ENCODE peak calls at places on chromosomes 7 and 10, in ten cellular contexts. E is Peyer's patch, N is neuronal stem cell, S is tibial nerve, D is PC-3, F is GM23248, G is BE2C, C is IMR-90, X is hepatocyte, W is uterus. M is an unnamed sample. For H3K4me1 and H3K36me3, the result is how much of the 10 kb centered on the place peaks cover.

GRCh38 chr7:127290801-127291361 is 38.1 kb upstream of the GRM8 start:
- DNase-seq in D (peak), S (no peak), W (no peak), E (no peak), X (no peak), N (no peak), C (peak), G (no peak), F (peak), M (no peak)

GRCh38 chr10:130989670-130990247 is 321.8 kb downstream of the TCERG1L start:
- DNase-seq in S (no peak), N (no peak), E (no peak), W (no peak), D (no peak), C (no peak), G (no peak), X (no peak), F (no peak), M (no peak)

GRCh38 chr7:137592232-137592896 is 248.8 kb upstream of the PTN start:
- DNase-seq in F (peak), W (peak), S (peak), C (peak), N (peak), G (peak), E (no peak), D (peak), X (peak), M (peak)

GRCh38 chr10:75042292-75042974 is 69.0 kb upstream of the SAMD8 start:
- DNase-seq in D (peak), X (no peak), E (no peak), C (peak), W (no peak), F (peak), S (no peak), G (no peak), N (no peak), M (peak)

GRCh38 chr10:28111712-28112111 is 112.8 kb upstream of the ODAD2 start:
- DNase-seq in W (no peak), S (no peak), X (no peak), F (peak), E (no peak), N (no peak), G (no peak), D (peak), C (peak), M (peak)

GRCh38 chr10:13956826-13957225 is 370.1 kb downstream of the PRPF18 start:
- DNase-seq in W (peak), C (peak), F (peak), S (peak), X (peak), E (no peak), G (no peak), N (no peak), D (no peak), M (no peak)

GRCh38 chr10:113024930-113025329 is 74.9 kb downstream of the TCF7L2 start:
- DNase-seq in X (no peak), G (no peak), N (no peak), E (no peak), W (no peak), F (no peak), D (no peak), S (no peak), C (no peak), M (no peak)

GRCh38 chr7:148334959-148335577 is 255.5 kb upstream of the C7orf33 start:
- DNase-seq in E (no peak), D (peak), W (no peak), X (peak), F (no peak), C (no peak), S (no peak), N (peak), G (no peak), M (peak)

GRCh38 chr10:70461397-70462348 is 16.9 kb upstream of the PALD1 start:
- DNase-seq in G (peak), C (peak), S (peak), N (peak), X (peak), E (peak), F (peak), D (peak), W (peak), M (peak)

GRCh38 chr10:30366351-30366750 is 17.3 kb upstream of the MTPAP start:
- DNase-seq in S (no peak), G (no peak), D (no peak), F (no peak), W (no peak), C (no peak), E (no peak), N (no peak), X (no peak), M (no peak)

GRCh38 chr7:46032936-46033335 is 111.9 kb upstream of the IGFBP3 start:
- DNase-seq in C (peak), E (no peak), N (no peak), G (no peak), W (no peak), F (peak), X (no peak), S (no peak), D (peak), M (peak)

GRCh38 chr7:47295606-47296005 is 286.3 kb downstream of the TNS3 start:
- DNase-seq in C (no peak), S (no peak), N (no peak), E (no peak), F (no peak), W (no peak), X (no peak), D (no peak), G (no peak), M (no peak)

GRCh38 chr7:77587276-77587675 is 50.2 kb downstream of the PTPN12 start:
- DNase-seq in S (no peak), X (no peak), E (no peak), G (no peak), F (no peak), D (no peak), N (no peak), W (no peak), C (no peak), M (no peak)

GRCh38 chr10:45585131-45585530 is 87.4 kb downstream of the ZFAND4 start:
- DNase-seq in G (no peak), D (no peak), S (no peak), X (no peak), C (no peak), E (no peak), N (no peak), W (no peak), F (no peak), M (no peak)

GRCh38 chr7:158549176-158549833 is 38.3 kb downstream of the PTPRN2 start:
- DNase-seq in S (peak), X (no peak), C (no peak), F (peak), N (no peak), G (peak), D (no peak), W (peak), E (no peak), M (no peak)

GRCh38 chr10:8050561-8051108 is 3.9 kb upstream of the GATA3 start:
- DNase-seq in E (peak), S (no peak), C (peak), X (peak), G (no peak), F (peak), N (peak), W (no peak), D (peak), M (peak)

GRCh38 chr10:16712883-16713282 is 104.3 kb downstream of the RSU1 start:
- DNase-seq in C (no peak), F (no peak), W (no peak), E (no peak), N (no peak), X (no peak), S (no peak), D (no peak), G (no peak), M (no peak)

GRCh38 chr10:71294856-71295255 is 24.2 kb upstream of the SLC29A3 start:
- DNase-seq in C (no peak), G (no peak), W (no peak), F (no peak), S (no peak), X (no peak), N (no peak), D (no peak), E (no peak), M (no peak)

GRCh38 chr10:74328388-74328787 is 177.4 kb downstream of the ADK start:
- DNase-seq in N (no peak), G (no peak), C (no peak), W (no peak), S (no peak), D (no peak), F (no peak), E (no peak), X (no peak), M (no peak)

GRCh38 chr7:12923971-12924370 is 236.5 kb downstream of the ARL4A start:
- DNase-seq in X (no peak), C (peak), E (no peak), S (no peak), F (peak), G (no peak), D (peak), N (no peak), W (no peak), M (no peak)

GRCh38 chr7:117086788-117087187 is 133.5 kb downstream of the ST7 start:
- DNase-seq in W (no peak), X (no peak), N (no peak), E (no peak), G (no peak), C (no peak), D (no peak), S (no peak), F (no peak), M (no peak)

GRCh38 chr7:107359520-107360316 is 110.1 kb upstream of the GPR22 start:
- DNase-seq in E (no peak), G (no peak), S (no peak), N (no peak), X (no peak), W (no peak), F (no peak), C (no peak), D (no peak), M (no peak)

GRCh38 chr10:68082815-68083395 is 7.8 kb upstream of the HERC4 start:
- DNase-seq in F (peak), C (peak), G (no peak), W (no peak), E (no peak), S (no peak), D (peak), X (no peak), N (no peak), M (peak)

GRCh38 chr10:28939352-28940157 is 262.2 kb downstream of the BAMBI start:
- DNase-seq in W (peak), E (no peak), N (peak), G (peak), F (peak), S (peak), D (no peak), C (peak), X (peak), M (no peak)

GRCh38 chr7:13117103-13117502 is 429.7 kb downstream of the ARL4A start:
- DNase-seq in G (no peak), F (peak), W (no peak), X (no peak), S (no peak), N (no peak), D (peak), C (peak), E (no peak), M (peak)

GRCh38 chr10:112810651-112811215 is 139.3 kb upstream of the TCF7L2 start:
- DNase-seq in E (no peak), C (no peak), X (peak), N (no peak), F (no peak), D (peak), W (no peak), G (peak), S (no peak), M (no peak)

GRCh38 chr10:34959321-34959720 is 130.8 kb downstream of the CUL2 start:
- DNase-seq in G (peak), E (no peak), N (no peak), D (no peak), C (no peak), F (no peak), W (no peak), X (no peak), S (no peak), M (no peak)

GRCh38 chr10:89980166-89980565 is 278.8 kb downstream of the KIF20B start:
- DNase-seq in S (no peak), W (no peak), F (no peak), N (no peak), E (no peak), D (no peak), C (no peak), X (no peak), G (no peak), M (no peak)

GRCh38 chr10:107415446-107415845 is 250.9 kb upstream of the SORCS1 start:
- DNase-seq in N (no peak), G (no peak), D (no peak), W (no peak), X (no peak), F (no peak), S (no peak), E (no peak), C (no peak), M (no peak)

GRCh38 chr7:90999989-91000979 is 263.9 kb upstream of the FZD1 start:
- DNase-seq in S (no peak), N (no peak), G (no peak), F (peak), E (no peak), C (peak), W (no peak), X (no peak), D (peak), M (peak)

GRCh38 chr7:112908106-112908505 is 117.9 kb upstream of the TMEM168 start:
- DNase-seq in D (no peak), X (no peak), E (no peak), C (no peak), S (no peak), G (no peak), F (no peak), N (no peak), W (no peak), M (no peak)

GRCh38 chr7:73351447-73352167 is 23.6 kb downstream of the FKBP6 start:
- DNase-seq in C (no peak), S (no peak), D (no peak), N (no peak), F (no peak), E (no peak), G (no peak), W (no peak), X (no peak), M (no peak)

GRCh38 chr7:32169236-32169635 is 99.0 kb upstream of the PDE1C start:
- DNase-seq in S (no peak), C (no peak), G (no peak), D (no peak), N (no peak), X (no peak), W (no peak), F (no peak), E (no peak), M (no peak)

GRCh38 chr7:131765575-131765974 is 209.1 kb upstream of the PODXL start:
- DNase-seq in D (no peak), W (no peak), F (no peak), X (no peak), N (no peak), C (no peak), G (no peak), E (no peak), S (no peak), M (no peak)

GRCh38 chr10:45461034-45461433 is 87.0 kb downstream of the ALOX5 start:
- DNase-seq in G (no peak), C (peak), F (no peak), D (no peak), S (no peak), W (no peak), E (no peak), X (no peak), N (no peak), M (no peak)

GRCh38 chr10:125159932-125160855 is at the start of gene CTBP2:
- DNase-seq in G (peak), X (peak), D (peak), N (peak), W (peak), F (peak), S (peak), C (no peak), E (peak), M (peak)

GRCh38 chr10:99531696-99532050 is 1.1 kb upstream of the NKX2-3 start:
- DNase-seq in X (no peak), S (no peak), F (no peak), D (no peak), E (no peak), C (no peak), W (no peak), N (no peak), G (no peak), M (no peak)
- H3K4me1 ChIP-seq in X (under half), S (under half), F (under half), D (under half), E (under half), C (under half), W (under half), N (under half), G (under half), M (under half)

GRCh38 chr10:80538481-80539185 is 931 bp downstream of the SH2D4B start:
- DNase-seq in W (no peak), E (no peak), C (no peak), F (no peak), X (no peak), D (no peak), G (no peak), S (no peak), N (no peak), M (no peak)

GRCh38 chr10:80537086-80537704 is 507 bp upstream of the SH2D4B start:
- DNase-seq in C (no peak), G (peak), F (no peak), S (no peak), D (no peak), N (no peak), X (no peak), E (no peak), W (no peak), M (no peak)

GRCh38 chr10:80537705-80538480 is at the start of gene SH2D4B:
- DNase-seq in W (no peak), G (no peak), S (no peak), F (no peak), X (no peak), E (no peak), N (no peak), D (no peak), C (no peak), M (no peak)

GRCh38 chr10:80535671-80536360 is 1.9 kb upstream of the SH2D4B start:
- DNase-seq in X (peak), N (no peak), G (no peak), F (peak), E (peak), C (no peak), D (no peak), W (no peak), S (peak), M (no peak)

DNA sequence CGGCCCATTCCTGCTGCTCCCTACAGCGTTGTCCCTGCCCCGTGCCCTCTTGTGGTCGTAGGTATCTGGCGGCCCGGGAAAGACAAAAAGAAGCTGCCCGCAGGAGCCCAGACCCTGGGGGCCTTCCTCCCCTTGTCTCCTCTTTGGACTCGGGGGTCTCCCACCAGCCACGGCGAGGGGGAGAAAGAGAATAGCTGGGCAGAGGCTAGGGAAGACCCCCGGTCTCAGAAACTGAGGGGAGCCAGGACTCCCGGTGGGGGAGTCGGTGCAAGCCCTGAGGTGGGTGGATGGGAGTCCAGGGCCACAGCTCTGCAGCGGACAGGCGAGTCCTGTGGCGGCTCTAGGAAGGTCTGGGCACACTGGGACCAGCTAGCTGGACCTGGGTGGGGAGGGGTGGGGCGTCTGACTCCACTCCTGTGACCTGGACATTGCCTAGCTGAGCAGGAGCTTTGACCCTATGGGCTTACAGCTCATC is 1.3 kb upstream of the SH2D4B start:
- DNase-seq in E (no peak), X (no peak), C (no peak), W (no peak), G (no peak), N (no peak), D (no peak), F (no peak), S (no peak), M (no peak)
- H3K4me3 ChIP-seq in E (peak), X (no peak), C (no peak), W (no peak), G (no peak), N (no peak), D (no peak), F (peak), S (peak), M (peak)

GRCh38 chr7:100107890-100108289 is 6.4 kb downstream of the AP4M1 start:
- DNase-seq in S (no peak), N (no peak), D (no peak), W (no peak), C (no peak), X (no peak), E (no peak), G (no peak), F (no peak), M (no peak)

GRCh38 chr7:100111156-100111555 is 8.0 kb downstream of the TAF6 start:
- DNase-seq in S (no peak), X (no peak), E (no peak), W (no peak), F (no peak), G (no peak), D (no peak), N (no peak), C (no peak), M (no peak)

GRCh38 chr7:100115026-100115425 is 4.1 kb downstream of the TAF6 start:
- DNase-seq in C (no peak), X (no peak), E (no peak), W (no peak), D (no peak), N (no peak), G (no peak), F (no peak), S (no peak), M (no peak)

GRCh38 chr7:100109521-100110163 is 8.2 kb downstream of the AP4M1 start:
- DNase-seq in C (no peak), S (no peak), D (no peak), X (no peak), F (no peak), G (no peak), W (no peak), E (no peak), N (no peak), M (no peak)

DNA sequence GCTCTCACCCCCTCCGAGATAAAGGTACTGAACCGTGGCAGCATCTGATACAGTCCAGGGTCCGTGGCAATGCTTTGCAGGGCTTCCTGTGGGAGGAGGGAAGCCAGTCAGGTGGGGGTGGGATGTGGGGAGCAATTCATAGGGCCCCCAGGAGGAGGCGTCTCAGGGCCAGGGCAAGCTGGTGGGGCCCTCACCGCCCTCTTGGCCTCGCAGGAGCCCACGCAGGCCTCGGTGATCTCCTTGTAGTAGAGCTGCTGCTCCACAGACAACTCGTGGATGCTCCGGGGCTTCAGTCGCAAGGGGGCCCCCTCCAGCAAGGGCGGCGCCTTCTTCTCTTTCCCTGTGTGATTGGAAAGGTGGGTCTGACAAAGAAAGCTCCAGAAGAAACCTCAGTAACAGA is 7.2 kb downstream of the TAF6 start:
- DNase-seq in G (no peak), W (no peak), N (no peak), E (no peak), D (no peak), X (no peak), F (no peak), C (no peak), S (no peak), M (no peak)
- H3K36me3 ChIP-seq in G (under half), W (under half), N (half or more), E (under half), D (under half), X (under half), F (under half), C (half or more), S (under half), M (under half)

DNA sequence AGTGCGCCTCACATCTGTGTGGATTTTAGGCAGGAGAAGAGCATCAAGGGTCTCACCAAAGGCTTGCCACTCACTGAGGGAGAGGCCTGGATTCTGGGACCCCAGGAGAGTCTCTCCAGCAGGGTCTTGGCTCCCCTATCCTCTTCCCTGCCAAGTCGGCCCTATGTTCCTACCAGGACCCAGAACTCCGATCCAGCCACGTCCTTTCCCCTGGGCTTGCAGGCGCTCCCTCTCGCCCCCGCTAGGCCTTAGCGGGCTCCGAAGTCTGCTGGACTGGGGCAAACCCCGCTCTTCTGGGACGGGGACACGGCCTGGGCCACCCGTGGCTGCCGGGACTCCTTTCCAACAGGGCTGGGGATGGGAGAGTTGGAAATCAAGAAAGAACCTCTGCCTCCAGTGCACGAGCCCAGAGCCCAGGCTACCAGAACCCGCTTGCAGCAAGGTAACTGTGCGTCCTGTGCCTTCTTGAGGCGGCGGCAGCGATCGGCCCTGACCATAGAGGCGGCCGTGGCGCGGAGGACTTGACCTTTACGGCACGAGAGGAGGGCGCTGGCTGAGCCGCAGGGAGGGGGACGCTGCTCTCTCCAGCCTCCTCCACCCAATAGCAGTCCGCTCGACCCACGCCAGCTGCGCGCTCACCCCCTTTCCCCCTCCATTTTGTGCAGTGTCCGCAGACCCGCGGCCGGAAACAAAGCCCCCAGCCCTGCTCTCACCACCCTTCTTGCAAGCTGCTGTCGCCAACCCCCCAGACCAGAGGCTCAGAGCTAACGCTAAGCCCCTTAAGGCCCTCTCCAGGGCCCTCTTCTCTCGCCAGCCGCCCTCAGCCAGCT is 6.9 kb upstream of the HOXA11 start:
- DNase-seq in D (peak), X (no peak), C (no peak), G (no peak), N (no peak), F (no peak), S (no peak), E (peak), W (peak), M (no peak)
- H3K4me1 ChIP-seq in D (under half), X (under half), C (under half), G (under half), N (under half), F (under half), S (under half), E (under half), W (under half), M (under half)